ENCODE peak calls at places on chromosome 1, in eight cellular contexts. P is K562, C is GM23338, F is A549, T is SK-N-SH, G is HCT116, W is HepG2, J is Panc1. I is an unnamed sample.

GRCh38 chr1:235908742-235909520 is 42.2 kb upstream of the LYST start:
- DNase-seq in F (peak; percentile 82), T (no peak), P (no peak), C (no peak), W (no peak), G (peak; percentile 51), J (no peak), I (no peak)

GRCh38 chr1:230130172-230130944 is 63.3 kb downstream of the GALNT2 start:
- DNase-seq in P (no peak), G (no peak), W (no peak), T (no peak), C (no peak), J (no peak), F (no peak), I (no peak)

GRCh38 chr1:212935387-212935981 is 14.9 kb upstream of the VASH2 start:
- DNase-seq in C (no peak), P (no peak), T (no peak), W (peak; percentile 42), J (no peak), F (no peak), G (no peak), I (no peak)

GRCh38 chr1:38489844-38490270 is 369.7 kb downstream of the RRAGC start:
- DNase-seq in F (peak; percentile 31), J (no peak), T (peak; percentile 78), W (peak; percentile 18), C (peak; percentile 98), P (peak; percentile 87), G (peak; percentile 64), I (no peak)

GRCh38 chr1:204398197-204399125 is 13.2 kb downstream of the PPP1R15B start:
- DNase-seq in C (peak; percentile 97), G (peak; percentile 82), T (peak; percentile 82), J (peak; percentile 61), W (peak; percentile 94), P (peak; percentile 94), F (peak; percentile 93), I (peak; percentile 69)

GRCh38 chr1:211684791-211685190 is 9.4 kb upstream of the NEK2 start:
- DNase-seq in G (no peak), F (no peak), J (no peak), W (no peak), T (no peak), C (no peak), P (no peak), I (no peak)

GRCh38 chr1:152869808-152870419 is 8.2 kb upstream of the SMCP start:
- DNase-seq in G (peak; percentile 61), F (peak; percentile 71), P (peak; percentile 80), T (peak; percentile 65), J (peak; percentile 47), C (peak; percentile 88), W (peak; percentile 60), I (peak; percentile 65)

GRCh38 chr1:116972676-116973035 is 28.9 kb upstream of the CD101 start:
- DNase-seq in P (no peak), W (no peak), T (no peak), F (no peak), J (no peak), C (no peak), G (no peak), I (no peak)

GRCh38 chr1:193338194-193338593 is 151.8 kb upstream of the B3GALT2 start:
- DNase-seq in F (no peak), T (peak; percentile 7), G (no peak), C (no peak), J (no peak), P (no peak), W (no peak), I (no peak)

GRCh38 chr1:243917863-243918565 is 68.0 kb upstream of the AKT3 start:
- DNase-seq in G (no peak), C (peak; percentile 5), T (no peak), W (no peak), F (no peak), P (no peak), J (no peak), I (no peak)

GRCh38 chr1:6037338-6037762 is 8.3 kb upstream of the KCNAB2 start:
- DNase-seq in T (peak; percentile 57), G (no peak), J (no peak), P (no peak), F (no peak), W (no peak), C (no peak), I (peak; percentile 30)

GRCh38 chr1:24300971-24301370 is 18.2 kb upstream of the GRHL3 start:
- DNase-seq in C (no peak), J (no peak), T (no peak), G (no peak), P (no peak), F (no peak), W (no peak), I (no peak)

GRCh38 chr1:194807530-194808220 is 1621.3 kb upstream of the B3GALT2 start:
- DNase-seq in J (no peak), T (no peak), W (no peak), G (no peak), C (no peak), P (no peak), F (no peak), I (no peak)

GRCh38 chr1:6175411-6175828 is 4.7 kb downstream of the CHD5 start:
- DNase-seq in F (no peak), T (no peak), W (no peak), C (no peak), G (no peak), J (no peak), P (no peak), I (no peak)

GRCh38 chr1:18691648-18692047 is 61.0 kb downstream of the PAX7 start:
- DNase-seq in P (no peak), J (no peak), F (no peak), G (no peak), C (no peak), W (no peak), T (no peak), I (no peak)

DNA sequence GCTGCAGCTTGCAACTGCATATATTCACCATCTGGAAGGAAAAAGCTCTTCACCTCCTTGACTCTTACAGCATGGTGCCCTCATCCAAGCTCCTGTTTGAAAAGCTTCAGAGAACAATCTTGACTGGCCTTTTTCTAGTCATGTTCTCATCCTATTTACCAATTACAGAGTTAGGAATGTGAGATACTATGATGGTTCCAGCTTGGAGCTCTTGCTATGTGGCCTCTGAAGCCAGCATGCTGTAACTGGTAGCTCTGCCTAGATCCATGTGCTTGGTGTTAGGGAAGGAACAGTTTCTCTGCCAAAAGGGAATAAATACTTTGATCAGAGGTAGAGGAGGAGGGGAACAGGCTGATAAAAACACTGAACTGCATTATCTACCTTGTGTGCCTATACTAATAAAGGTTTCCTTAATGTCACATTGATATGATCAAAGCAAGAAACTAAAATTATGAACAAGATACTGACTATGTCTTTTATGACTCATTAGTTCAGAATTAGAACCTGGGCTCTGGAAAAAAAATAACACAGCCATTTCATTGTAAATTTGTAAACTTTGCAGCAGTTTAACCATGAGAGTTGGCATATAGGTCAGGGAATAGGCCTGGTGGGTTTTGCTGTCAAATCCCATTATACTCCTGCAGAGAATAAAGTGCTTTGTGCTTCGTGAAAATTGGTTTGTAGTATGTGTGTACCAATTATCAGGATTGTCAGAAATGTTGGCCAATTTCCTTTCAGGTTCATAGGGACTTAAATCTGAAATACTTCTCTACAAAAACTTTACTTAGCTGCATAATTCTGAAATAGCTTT is 92.7 kb downstream of the LEPR start:
- DNase-seq in F (no peak), G (no peak), T (no peak), C (no peak), W (no peak), P (no peak), J (no peak), I (no peak)
- TF ChIP-seq REST in F (no peak), G (no peak), T (no peak), C (no peak), W (no peak), P (no peak), J (no peak), I (no peak)

GRCh38 chr1:175015243-175015642 is 8.0 kb downstream of the MRPS14 start:
- DNase-seq in P (no peak), J (no peak), W (no peak), C (no peak), F (no peak), T (no peak), G (no peak), I (no peak)
- H3K4me3 ChIP-seq in P (no peak overlapping the region), J (no peak overlapping the region), W (no peak overlapping the region), C (no peak overlapping the region), F (no peak overlapping the region), T (no peak overlapping the region), G (no peak overlapping the region), I (no peak overlapping the region)

DNA sequence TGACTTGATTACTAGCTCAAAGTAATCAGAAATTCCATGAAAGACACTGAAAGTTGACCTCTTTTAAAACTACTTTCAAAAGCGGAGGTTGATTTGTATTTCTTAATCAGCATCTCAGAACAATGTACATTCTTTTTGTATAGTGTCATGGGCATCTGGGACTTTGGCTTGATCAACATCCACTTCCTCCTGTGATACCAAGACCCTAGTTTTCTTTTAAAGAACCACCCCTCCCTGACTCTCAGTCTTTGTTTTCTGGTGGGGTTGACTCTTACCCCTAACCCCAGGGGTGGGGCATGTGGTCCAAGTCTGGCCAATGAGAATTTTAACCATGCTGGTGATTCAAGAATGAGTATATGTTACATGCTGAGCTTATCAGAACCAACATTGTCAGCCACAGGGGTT is 21.7 kb upstream of the IRF2BP2 start:
- DNase-seq in T (no peak), F (peak; percentile 76), P (no peak), G (no peak), J (no peak), W (peak; percentile 90), C (no peak), I (no peak)
- TF ChIP-seq REST in T (no peak), F (no peak), P (no peak), G (no peak), J (no peak), W (no peak), C (no peak), I (no peak)

GRCh38 chr1:207821464-207822045 is 69.7 kb downstream of the CD46 start:
- DNase-seq in J (no peak), P (no peak), W (no peak), F (no peak), C (no peak), G (no peak), T (no peak), I (no peak)

GRCh38 chr1:207820568-207821463 is 69.0 kb downstream of the CD46 start:
- DNase-seq in W (no peak), T (no peak), P (no peak), F (no peak), C (no peak), G (no peak), J (no peak), I (no peak)

GRCh38 chr1:207822602-207823451 is 71.0 kb downstream of the CD46 start:
- DNase-seq in C (peak; percentile 53), F (peak; percentile 92), J (no peak), T (peak; percentile 66), P (peak; percentile 90), W (no peak), G (no peak), I (no peak)

GRCh38 chr1:207823531-207823879 is 71.7 kb downstream of the CD46 start:
- DNase-seq in P (no peak), G (no peak), W (no peak), C (no peak), J (no peak), F (no peak), T (no peak), I (no peak)

DNA sequence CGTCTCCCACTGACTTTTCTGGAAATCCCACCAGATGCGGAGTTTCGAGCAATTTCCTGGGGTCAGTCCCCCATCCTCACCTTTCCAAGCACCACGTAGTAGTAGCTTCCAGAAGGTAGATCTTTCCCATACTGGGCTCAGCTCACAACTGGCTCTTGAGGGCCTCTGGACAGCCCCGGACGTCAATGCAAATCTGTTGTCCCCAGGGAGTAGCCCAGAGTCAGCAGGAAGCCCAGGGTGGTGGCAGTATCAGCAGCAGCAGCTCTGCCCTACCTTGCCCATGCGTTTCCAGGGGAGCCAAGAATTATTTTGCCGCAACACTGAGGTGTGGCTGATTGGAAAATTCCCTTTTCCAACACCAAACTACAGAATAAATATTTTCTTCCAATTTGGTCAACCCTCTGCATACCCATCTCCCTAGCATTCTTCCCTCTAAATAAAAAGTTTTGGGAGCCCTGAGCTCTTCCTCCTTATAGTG is 70.3 kb downstream of the CD46 start:
- DNase-seq in F (no peak), J (no peak), W (no peak), C (no peak), T (no peak), P (no peak), G (no peak), I (no peak)
- H3K4me3 ChIP-seq in F (peak overlapping the region; percentile 30), J (no peak overlapping the region), W (no peak overlapping the region), C (no peak overlapping the region), T (no peak overlapping the region), P (no peak overlapping the region), G (no peak overlapping the region), I (no peak overlapping the region)